ENCODE peak calls at places on chromosomes 4 and X, in six cellular contexts. J is prostate gland, B is IMR-90, O is gastrocnemius medialis, F is tibial nerve, S is A549. Q is an unnamed sample. For H3K4me1, the result is how much of the 10 kb centered on the place peaks cover.

GRCh38 chrX:18871161-18871880 is 112.6 kb downstream of the PHKA2 start:
- DNase-seq in B (no peak), S (no peak), O (no peak), J (no peak), F (no peak), Q (no peak)

GRCh38 chrX:136166221-136166855 is 19.0 kb downstream of the FHL1 start:
- DNase-seq in J (no peak), S (no peak), O (no peak), F (no peak), B (peak), Q (no peak)

GRCh38 chr4:177093964-177094363 is 215.7 kb upstream of the NEIL3 start:
- DNase-seq in S (no peak), B (no peak), O (no peak), J (no peak), F (no peak), Q (no peak)

GRCh38 chrX:9133426-9133825 is 99.5 kb upstream of the FAM9B start:
- DNase-seq in J (no peak), S (no peak), F (no peak), B (peak), O (no peak), Q (no peak)

GRCh38 chr4:52265781-52266525 is 214.8 kb downstream of the SPATA18 start:
- DNase-seq in O (no peak), J (no peak), B (no peak), S (no peak), F (no peak), Q (no peak)

GRCh38 chr4:66899422-66900065 is 645.8 kb downstream of the CENPC start:
- DNase-seq in F (no peak), O (no peak), B (no peak), S (no peak), J (no peak), Q (no peak)

GRCh38 chr4:8472689-8473197 is 32.2 kb downstream of the TRMT44 start:
- DNase-seq in F (no peak), O (no peak), S (no peak), B (peak), J (no peak), Q (no peak)

GRCh38 chr4:724131-724530 is 18.5 kb downstream of the PCGF3 start:
- DNase-seq in O (no peak), B (no peak), F (no peak), S (no peak), J (no peak), Q (no peak)

GRCh38 chrX:132983496-132983895 is 25.1 kb upstream of the HS6ST2 start:
- DNase-seq in B (no peak), J (no peak), O (no peak), S (no peak), F (no peak), Q (no peak)

GRCh38 chr4:35052546-35052945 is 1191.8 kb downstream of the ARAP2 start:
- DNase-seq in J (no peak), O (no peak), B (no peak), F (no peak), S (no peak), Q (no peak)

GRCh38 chrX:151176351-151176750 is at the start of gene GPR50:
- DNase-seq in J (no peak), O (no peak), F (no peak), S (no peak), B (no peak), Q (no peak)

GRCh38 chr4:137519406-137519805 is 12.9 kb downstream of the PCDH18 start:
- DNase-seq in O (no peak), J (no peak), F (no peak), B (peak), S (no peak), Q (no peak)

DNA sequence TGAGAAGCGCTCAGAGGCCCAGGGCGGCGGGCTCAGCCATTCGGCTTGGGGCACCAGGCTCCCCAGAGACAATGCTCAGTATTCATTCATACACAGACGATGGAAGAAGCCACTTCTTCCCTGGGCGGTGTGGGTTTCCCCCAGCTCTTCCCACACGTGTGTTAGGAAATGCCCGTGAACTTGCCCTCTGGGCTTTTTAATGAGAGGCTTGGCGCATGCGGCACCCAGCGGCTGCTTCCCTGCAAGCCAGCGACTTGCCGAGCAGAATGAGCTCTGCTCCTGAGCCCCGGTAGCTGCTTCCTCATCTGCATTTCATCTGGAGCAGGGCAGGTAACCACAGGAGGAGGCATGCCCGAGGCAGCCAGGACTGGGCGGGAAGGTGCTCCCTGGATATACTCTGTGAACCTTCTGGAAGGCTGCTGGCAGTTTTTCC is 178.6 kb downstream of the DCLK2 start:
- DNase-seq in B (no peak), F (no peak), J (no peak), S (no peak), O (no peak), Q (no peak)
- TF ChIP-seq CTCF in B (no peak), F (no peak), J (no peak), S (no peak), O (no peak), Q (no peak)

GRCh38 chrX:24027086-24027485 is at the start of gene KLHL15:
- DNase-seq in F (no peak), O (no peak), S (no peak), B (no peak), J (no peak), Q (no peak)

GRCh38 chrX:24024819-24025740 is 1.9 kb downstream of the KLHL15 start:
- DNase-seq in B (peak), O (peak), S (peak), J (peak), F (peak), Q (peak)

GRCh38 chrX:24023972-24024664 is 2.9 kb downstream of the KLHL15 start:
- DNase-seq in F (no peak), S (no peak), B (peak), J (no peak), O (no peak), Q (no peak)

GRCh38 chrX:24026403-24026801 is 584 bp downstream of the KLHL15 start:
- DNase-seq in B (no peak), J (no peak), O (no peak), F (no peak), S (peak), Q (no peak)

DNA sequence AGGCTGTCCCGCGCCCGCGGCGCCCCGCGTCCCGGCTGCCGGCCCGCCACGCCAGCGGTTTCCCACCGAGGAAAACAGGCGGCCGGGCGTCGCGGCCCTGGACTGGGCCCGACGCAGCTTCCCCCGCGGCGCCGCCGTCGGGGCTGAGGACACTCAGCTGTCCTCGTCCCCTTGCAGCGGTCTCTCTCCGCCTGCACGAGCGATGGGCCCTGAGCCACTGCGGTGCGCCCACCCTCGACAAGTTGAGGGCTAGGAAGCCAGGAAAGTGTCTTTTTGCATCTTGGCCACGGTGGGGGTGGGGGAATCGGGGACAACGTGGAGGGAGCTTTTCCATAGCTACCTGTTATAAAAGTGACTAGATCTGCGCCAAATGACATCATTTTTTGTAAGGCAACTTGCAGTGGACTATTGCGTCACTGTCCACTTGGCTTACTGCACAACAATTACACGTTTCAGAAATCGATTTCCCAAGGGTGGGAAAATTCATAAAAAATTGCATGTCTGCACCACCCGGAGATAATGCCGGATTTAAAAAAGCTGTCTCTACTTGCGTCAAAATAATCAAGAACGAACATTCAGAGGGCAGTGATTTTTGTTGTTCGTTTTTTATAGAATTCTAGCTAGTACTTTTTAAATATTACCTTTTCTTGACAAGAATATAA is 1.1 kb downstream of the KLHL15 start:
- DNase-seq in J (peak), B (peak), S (peak), F (peak), O (peak), Q (no peak)
- TF ChIP-seq POLR2A in J (peak), B (no peak), S (no peak), F (no peak), O (peak), Q (peak)

DNA sequence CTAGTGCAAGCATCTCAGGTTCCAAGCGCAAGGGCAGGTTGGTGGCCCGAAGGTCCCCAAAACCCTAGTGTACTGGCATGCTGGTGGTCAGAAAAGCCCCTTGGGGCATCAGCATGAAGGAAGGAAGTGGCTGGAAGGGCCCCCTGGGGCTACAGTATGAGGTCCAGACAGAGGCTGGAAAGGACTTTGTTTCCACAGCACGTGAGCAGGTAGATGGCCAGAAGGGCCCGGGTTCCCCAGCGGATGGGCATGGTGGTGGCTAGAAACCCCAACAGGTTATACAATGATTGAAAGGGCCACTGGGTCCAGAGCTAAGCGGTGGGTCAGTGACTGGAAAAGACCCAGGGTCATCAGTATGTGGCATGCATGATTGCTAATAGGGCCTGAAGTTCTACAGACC is 34.7 kb upstream of the DCAF8L1 start:
- DNase-seq in B (no peak), S (no peak), O (no peak), F (no peak), J (no peak), Q (no peak)
- H3K4me1 ChIP-seq in B (under half), S (under half), O (under half), F (under half), J (under half), Q (under half)

GRCh38 chr4:3245676-3246075 is 3.3 kb upstream of the MSANTD1 start:
- DNase-seq in F (no peak), O (no peak), B (no peak), J (no peak), S (no peak), Q (no peak)

GRCh38 chr4:3244747-3245146 is 4.2 kb upstream of the MSANTD1 start:
- DNase-seq in F (no peak), O (no peak), S (no peak), B (no peak), J (no peak), Q (no peak)

GRCh38 chr4:3248178-3248480 is 830 bp upstream of the MSANTD1 start:
- DNase-seq in J (no peak), O (no peak), B (no peak), S (no peak), F (no peak), Q (no peak)

GRCh38 chr4:3247399-3248177 is 1.4 kb upstream of the MSANTD1 start:
- DNase-seq in S (no peak), J (no peak), F (no peak), B (no peak), O (no peak), Q (no peak)

GRCh38 chr4:3246458-3247398 is 2.2 kb upstream of the MSANTD1 start:
- DNase-seq in F (no peak), J (no peak), O (no peak), B (no peak), S (no peak), Q (no peak)
- TF ChIP-seq CTCF in F (no peak), J (no peak), O (peak), B (no peak), S (no peak), Q (no peak)

DNA sequence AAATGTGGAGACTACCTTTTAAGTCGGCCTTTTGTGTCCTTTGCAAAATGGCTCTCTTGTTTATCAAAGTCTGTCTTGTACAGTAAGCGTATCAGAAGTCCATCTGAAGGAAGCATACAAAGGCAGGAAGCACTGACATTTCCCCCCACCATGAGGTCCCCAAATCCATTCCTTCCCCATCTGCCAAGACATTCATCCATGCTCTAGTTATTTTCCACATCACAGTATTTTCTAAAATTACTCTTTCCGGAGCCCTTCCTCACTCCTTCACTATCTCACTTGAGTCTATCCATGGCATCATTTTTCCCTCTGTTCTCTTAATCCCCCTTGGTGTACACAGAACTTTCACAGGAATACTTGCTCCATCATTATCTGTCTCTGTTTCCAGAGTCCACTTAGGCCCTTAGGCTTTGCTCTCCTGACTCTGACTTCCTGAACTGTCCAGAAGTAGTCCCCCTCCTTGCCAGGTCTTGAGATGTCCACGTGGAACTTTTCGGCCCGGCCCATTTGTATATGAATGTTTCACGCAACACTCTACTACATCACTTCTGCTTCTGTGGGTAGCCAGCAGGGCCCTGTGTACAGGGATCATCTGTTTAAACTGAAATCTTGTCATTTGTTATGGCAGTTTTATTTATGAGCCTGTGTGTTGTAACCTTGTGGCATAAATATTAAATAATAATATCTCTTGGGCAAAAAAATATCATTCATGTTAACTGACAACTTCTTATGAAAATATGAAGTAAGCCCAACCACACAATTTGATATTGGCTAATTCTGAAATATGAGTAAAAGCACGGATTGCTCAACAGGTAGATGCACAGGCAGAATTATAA is 2.0 kb downstream of the SEL1L3 start:
- DNase-seq in J (no peak), F (no peak), S (no peak), B (peak), O (no peak), Q (peak)
- TF ChIP-seq POLR2A in J (no peak), F (no peak), S (no peak), B (no peak), O (no peak), Q (no peak)

GRCh38 chr4:13922873-13923645 is 295.5 kb upstream of the BOD1L1 start:
- DNase-seq in F (no peak), J (no peak), S (no peak), O (no peak), B (peak), Q (no peak)
- H3K4me1 ChIP-seq in F (under half), J (under half), S (under half), O (under half), B (under half), Q (under half)

DNA sequence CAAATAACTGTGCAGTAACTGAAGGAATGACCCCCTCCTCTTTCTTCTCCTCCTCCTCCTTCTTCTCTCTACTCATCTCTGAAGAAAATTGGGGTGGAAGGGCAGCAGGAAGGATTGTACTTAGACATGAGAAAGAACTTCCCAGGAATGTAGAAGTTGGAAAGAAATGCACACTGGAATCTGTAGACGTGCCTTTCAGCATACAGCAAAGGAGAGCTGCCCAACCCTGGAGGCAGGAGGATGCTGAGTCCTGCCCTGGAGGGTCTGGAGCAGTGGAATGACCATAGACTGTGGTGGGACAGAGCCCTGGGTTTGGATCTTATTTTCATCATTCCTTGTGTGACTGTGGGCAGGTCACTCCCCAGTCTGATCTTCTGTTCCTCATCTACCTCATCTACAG is 80.1 kb downstream of the PJA1 start:
- DNase-seq in F (no peak), S (no peak), B (no peak), J (no peak), O (no peak), Q (no peak)
- TF ChIP-seq CTCF in F (no peak), S (no peak), B (no peak), J (no peak), O (no peak), Q (no peak)

GRCh38 chr4:174859904-174860303 is 30.9 kb upstream of the GLRA3 start:
- DNase-seq in F (no peak), J (no peak), B (no peak), S (no peak), O (no peak), Q (no peak)
- TF ChIP-seq POLR2A in F (no peak), J (no peak), B (no peak), S (no peak), O (no peak), Q (no peak)

DNA sequence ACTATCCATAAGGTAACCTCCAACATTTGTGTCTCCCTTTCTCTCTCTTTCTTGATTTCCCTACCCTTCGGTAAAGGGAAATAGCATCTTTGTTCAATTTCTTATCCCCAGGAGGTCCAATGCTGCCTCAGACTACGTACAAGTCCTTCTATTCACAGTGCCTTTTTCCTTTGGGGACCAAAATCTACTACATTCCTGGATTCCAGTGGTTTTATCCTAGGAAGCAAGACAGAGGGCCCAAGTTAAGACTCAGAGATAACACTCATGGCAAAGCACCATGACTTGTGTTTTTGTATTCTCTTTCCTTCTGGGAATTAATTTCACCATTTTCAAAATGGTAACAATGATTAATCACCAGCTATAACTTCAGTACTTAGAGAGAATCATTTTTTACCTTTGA is 10.6 kb downstream of the G3BP2 start:
- DNase-seq in S (no peak), O (no peak), J (no peak), F (no peak), B (no peak), Q (no peak)
- H3K4me1 ChIP-seq in S (under half), O (under half), J (under half), F (under half), B (under half), Q (under half)

GRCh38 chrX:38985375-38985774 is 184.1 kb downstream of the MID1IP1 start:
- DNase-seq in S (peak), O (no peak), F (no peak), B (peak), J (no peak), Q (no peak)
- TF ChIP-seq CTCF in S (peak), O (no peak), F (no peak), B (peak), J (no peak), Q (no peak)

Q was measured in adrenal gland.